ENCODE peak calls at places on chromosomes 7 and 10, in four cellular contexts. C, Y, D and U are unnamed samples.

GRCh38 chr7:73303546-73303945 is 5.1 kb downstream of the NSUN5 start:
- DNase-seq in C (no peak), Y (no peak), D (no peak), U (no peak)

GRCh38 chr7:94297397-94297838 is 97.3 kb upstream of the COL1A2 start:
- DNase-seq in C (peak; percentile 78), Y (peak; percentile 98), D (no peak), U (peak; percentile 98)

GRCh38 chr10:92387289-92387940 is 96.4 kb downstream of the MARCHF5 start:
- DNase-seq in C (no peak), Y (peak; percentile 73), D (no peak), U (no peak)

GRCh38 chr10:85105614-85106013 is 777.2 kb downstream of the CCSER2 start:
- DNase-seq in C (no peak), Y (no peak), D (no peak), U (no peak)

GRCh38 chr10:13712799-13713581 is 126.2 kb downstream of the PRPF18 start:
- DNase-seq in C (peak; percentile 88), Y (peak; percentile 99), D (no peak), U (peak; percentile 90)

GRCh38 chr7:70698219-70698832 is 433.6 kb upstream of the GALNT17 start:
- DNase-seq in C (no peak), Y (peak; percentile 57), D (no peak), U (no peak)

GRCh38 chr10:49133706-49134248 is at the start of gene FAM170B:
- DNase-seq in C (peak; percentile 61), Y (no peak), D (no peak), U (no peak)

GRCh38 chr7:121558288-121558687 is 162.2 kb upstream of the FAM3C start:
- DNase-seq in C (no peak), Y (no peak), D (no peak), U (no peak)

GRCh38 chr10:850093-850492 is 81.4 kb downstream of the LARP4B start:
- DNase-seq in C (no peak), Y (no peak), D (no peak), U (no peak)

GRCh38 chr10:131909014-131909808 is 8.4 kb downstream of the PPP2R2D start:
- DNase-seq in C (no peak), Y (no peak), D (no peak), U (no peak)

GRCh38 chr10:14699482-14699881 is 75.2 kb downstream of the FAM107B start:
- DNase-seq in C (no peak), Y (no peak), D (no peak), U (no peak)

GRCh38 chr7:101419831-101420230 is 57.2 kb downstream of the COL26A1 start:
- DNase-seq in C (no peak), Y (no peak), D (no peak), U (no peak)

GRCh38 chr7:121313793-121314676 is 14.8 kb upstream of the WNT16 start:
- DNase-seq in C (no peak), Y (peak; percentile 41), D (no peak), U (peak; percentile 19)

GRCh38 chr7:23713285-23714235 is 3.5 kb downstream of the STK31 start:
- DNase-seq in C (no peak), Y (peak; percentile 97), D (no peak), U (peak; percentile 31)

GRCh38 chr10:16996530-16996964 is 133.1 kb downstream of the CUBN start:
- DNase-seq in C (no peak), Y (peak; percentile 75), D (no peak), U (no peak)

GRCh38 chr7:462173-463103 is 57.2 kb downstream of the PDGFA start:
- DNase-seq in C (peak; percentile 38), Y (no peak), D (no peak), U (no peak)

GRCh38 chr7:129110575-129111376 is 33.7 kb upstream of the TSPAN33 start:
- DNase-seq in C (no peak), Y (no peak), D (peak; percentile 56), U (no peak)

GRCh38 chr7:28685291-28685659 is 272.9 kb downstream of the TRIL start:
- DNase-seq in C (no peak), Y (no peak), D (peak; percentile 68), U (no peak)

GRCh38 chr10:8130973-8131911 is 76.8 kb downstream of the GATA3 start:
- DNase-seq in C (no peak), Y (peak; percentile 87), D (no peak), U (no peak)

GRCh38 chr7:139776486-139777303 is 1.1 kb downstream of the HIPK2 start:
- DNase-seq in C (no peak), Y (peak; percentile 65), D (no peak), U (no peak)

GRCh38 chr10:36591436-36591835 is 534.0 kb upstream of the ANKRD30A start:
- DNase-seq in C (no peak), Y (no peak), D (no peak), U (no peak)

GRCh38 chr10:133159950-133160812 is at the start of gene KNDC1:
- DNase-seq in C (no peak), Y (peak; percentile 23), D (no peak), U (no peak)

GRCh38 chr7:47180268-47180826 is 401.6 kb downstream of the TNS3 start:
- DNase-seq in C (no peak), Y (peak; percentile 45), D (no peak), U (no peak)

GRCh38 chr10:32446701-32447406 is 914 bp downstream of the CCDC7 start:
- DNase-seq in C (no peak), Y (peak; percentile 45), D (no peak), U (no peak)

GRCh38 chr7:101138149-101138870 is 11.4 kb downstream of the SERPINE1 start:
- DNase-seq in C (peak; percentile 84), Y (peak; percentile 96), D (peak; percentile 72), U (peak; percentile 83)

GRCh38 chr10:11880169-11881027 is 57.2 kb downstream of the PROSER2 start:
- DNase-seq in C (no peak), Y (no peak), D (no peak), U (no peak)
- TF ChIP-seq CTCF in C (no peak), Y (no peak), D (no peak), U (no peak)

GRCh38 chr10:74103560-74104248 is 46.9 kb downstream of the AP3M1 start:
- DNase-seq in C (no peak), Y (peak; percentile 28), D (no peak), U (no peak)

GRCh38 chr10:74104480-74104879 is 46.1 kb downstream of the AP3M1 start:
- DNase-seq in C (no peak), Y (no peak), D (no peak), U (no peak)

GRCh38 chr10:74104996-74105395 is 45.6 kb downstream of the AP3M1 start:
- DNase-seq in C (no peak), Y (no peak), D (no peak), U (no peak)

GRCh38 chr10:74109452-74109851 is 41.2 kb downstream of the AP3M1 start:
- DNase-seq in C (no peak), Y (no peak), D (no peak), U (no peak)

DNA sequence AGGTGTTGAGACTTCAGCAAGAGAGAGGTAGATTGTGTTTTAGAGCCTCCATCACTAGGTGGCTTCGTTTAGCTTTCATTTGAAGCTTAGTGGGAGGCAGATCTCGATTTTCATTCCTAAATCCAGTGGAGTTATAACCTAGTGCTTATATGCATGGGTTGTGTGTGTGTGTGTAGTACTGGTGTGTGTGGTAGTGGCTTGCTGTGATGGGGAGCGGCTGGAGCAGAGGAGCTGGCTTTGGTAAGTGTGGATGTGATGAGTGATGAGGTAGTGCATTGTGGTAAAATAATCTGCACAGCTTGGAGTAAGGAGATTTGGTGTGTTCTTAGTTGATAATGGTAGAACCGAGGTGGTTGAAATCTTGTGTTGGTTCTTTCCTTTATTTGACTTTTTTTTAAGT is 43.2 kb downstream of the AP3M1 start:
- DNase-seq in C (no peak), Y (no peak), D (no peak), U (no peak)
- H3K36me3 ChIP-seq in C (peaks cover 98% of the 10 kb centered on the region), Y (peaks cover 45% of the 10 kb centered on the region), D (peaks cover 5% of the 10 kb centered on the region), U (peaks cover 46% of the 10 kb centered on the region)

GRCh38 chr7:76259124-76260086 is 43.1 kb upstream of the HSPB1 start:
- DNase-seq in C (no peak), Y (no peak), D (no peak), U (no peak)

GRCh38 chr7:76261329-76261728 is 41.1 kb upstream of the HSPB1 start:
- DNase-seq in C (no peak), Y (no peak), D (no peak), U (no peak)

GRCh38 chr7:76261935-76262334 is 40.5 kb upstream of the HSPB1 start:
- DNase-seq in C (no peak), Y (no peak), D (no peak), U (no peak)

GRCh38 chr7:76257973-76258372 is 44.5 kb upstream of the HSPB1 start:
- DNase-seq in C (no peak), Y (no peak), D (no peak), U (no peak)

GRCh38 chr7:76260171-76260703 is 42.2 kb upstream of the HSPB1 start:
- DNase-seq in C (no peak), Y (no peak), D (no peak), U (no peak)
- H3K4me3 ChIP-seq in C (peak overlapping the region; percentile 53), Y (no peak overlapping the region), D (peak overlapping the region; percentile 9), U (peak overlapping the region; percentile 16)

GRCh38 chr7:135758531-135758932 is 9.9 kb upstream of the FAM180A start:
- DNase-seq in C (no peak), Y (peak; percentile 89), D (peak; percentile 83), U (no peak)

GRCh38 chr7:135759537-135759936 is 10.9 kb upstream of the FAM180A start:
- DNase-seq in C (no peak), Y (no peak), D (no peak), U (no peak)

GRCh38 chr7:135757719-135758411 is 9.3 kb upstream of the FAM180A start:
- DNase-seq in C (no peak), Y (peak; percentile 94), D (peak; percentile 90), U (peak; percentile 44)

GRCh38 chr7:135763261-135763660 is 14.6 kb upstream of the FAM180A start:
- DNase-seq in C (no peak), Y (peak; percentile 69), D (no peak), U (no peak)

GRCh38 chr7:135761751-135762488 is 13.3 kb upstream of the FAM180A start:
- DNase-seq in C (no peak), Y (peak; percentile 84), D (peak; percentile 80), U (no peak)
- TF ChIP-seq CTCF in C (no peak), Y (no peak), D (no peak), U (no peak)

GRCh38 chr7:6158424-6159096 is 113.9 kb downstream of the CYTH3 start:
- DNase-seq in C (no peak), Y (no peak), D (no peak), U (no peak)

GRCh38 chr7:6159524-6160011 is 112.9 kb downstream of the CYTH3 start:
- DNase-seq in C (no peak), Y (no peak), D (no peak), U (no peak)

GRCh38 chr7:6156734-6157133 is 115.7 kb downstream of the CYTH3 start:
- DNase-seq in C (no peak), Y (no peak), D (no peak), U (no peak)

GRCh38 chr7:6159097-6159483 is 113.3 kb downstream of the CYTH3 start:
- DNase-seq in C (no peak), Y (no peak), D (no peak), U (peak; percentile 40)

GRCh38 chr7:6157685-6158423 is 114.6 kb downstream of the CYTH3 start:
- DNase-seq in C (no peak), Y (no peak), D (no peak), U (no peak)
- H3K36me3 ChIP-seq in C (peaks cover 87% of the 10 kb centered on the region), Y (peaks cover 15% of the 10 kb centered on the region), D (peaks cover 13% of the 10 kb centered on the region), U (peaks cover 21% of the 10 kb centered on the region)

GRCh38 chr7:44891791-44892190 is 6.5 kb upstream of the PURB start:
- DNase-seq in C (no peak), Y (no peak), D (no peak), U (no peak)
- H3K4me3 ChIP-seq in C (no peak overlapping the region), Y (no peak overlapping the region), D (no peak overlapping the region), U (no peak overlapping the region)